ENCODE peak calls at places on chromosomes 3 and 15, in six cellular contexts. J is right cardiac atrium; S is activated CD4-positive, alpha-beta T cell treated with anti-CD3 and anti-CD28 coated beads, Interleukin-2, amount 50 U/mL, for 24 hours; T is effector memory CD4-positive, alpha-beta T cell; Q is Karpas-422; L is H7. W is an unnamed sample.

GRCh38 chr3:149507491-149508324 is 33.2 kb downstream of the TM4SF4 start:
- DNase-seq in J (no peak), L (no peak), T (no peak), Q (no peak), S (no peak), W (no peak)

GRCh38 chr15:39279331-39279730 is 301.5 kb upstream of the THBS1 start:
- DNase-seq in Q (no peak), T (no peak), J (no peak), L (no peak), S (no peak), W (no peak)

GRCh38 chr3:165355316-165355715 is 159.1 kb upstream of the SLITRK3 start:
- DNase-seq in J (no peak), T (no peak), L (no peak), S (no peak), Q (no peak), W (no peak)

GRCh38 chr3:124107491-124107890 is 115.6 kb upstream of the ROPN1 start:
- DNase-seq in L (no peak), J (no peak), T (no peak), Q (no peak), S (no peak), W (no peak)

GRCh38 chr15:96124436-96124835 is 206.1 kb upstream of the NR2F2 start:
- DNase-seq in T (no peak), J (no peak), S (no peak), Q (no peak), L (no peak), W (no peak)

GRCh38 chr3:161239700-161240099 is 18.6 kb downstream of the NMD3 start:
- DNase-seq in J (no peak), S (no peak), Q (no peak), L (no peak), T (no peak), W (no peak)

GRCh38 chr3:23611737-23612295 is 193.9 kb upstream of the UBE2E1 start:
- DNase-seq in Q (peak; percentile 16), T (no peak), J (peak; percentile 94), L (no peak), S (no peak), W (peak; percentile 65)

GRCh38 chr3:141663993-141664392 is 74.1 kb upstream of the RNF7 start:
- DNase-seq in T (no peak), Q (no peak), J (peak; percentile 49), L (peak; percentile 44), S (no peak), W (peak; percentile 85)

GRCh38 chr3:53159415-53160135 is 1.4 kb upstream of the PRKCD start:
- DNase-seq in Q (no peak), S (no peak), T (no peak), L (peak; percentile 80), J (no peak), W (no peak)

GRCh38 chr15:74618841-74619596 is 3.4 kb downstream of the CLK3 start:
- DNase-seq in L (peak; percentile 32), S (no peak), T (no peak), Q (no peak), J (no peak), W (no peak)

GRCh38 chr3:97713634-97714033 is 50.9 kb upstream of the ARL6 start:
- DNase-seq in T (no peak), S (no peak), J (no peak), Q (no peak), L (no peak), W (no peak)